ENCODE peak calls at places on chromosomes 4 and X, in five cellular contexts. V is GM12878, Y is HCT116, N is PC-3, K is mammary epithelial cell. E is an unnamed sample.

GRCh38 chr4:83686166-83686565 is 150.3 kb downstream of the GPAT3 start:
- DNase-seq in V (no peak), Y (no peak), K (peak; percentile 78), N (peak; percentile 84), E (no peak)

GRCh38 chrX:98203800-98204199 is 1320.1 kb downstream of the RPA4 start:
- DNase-seq in V (no peak), Y (no peak), N (peak; percentile 63), K (peak; percentile 1), E (peak; percentile 11)

GRCh38 chrX:69073721-69074120 is 91.5 kb downstream of the PJA1 start:
- DNase-seq in Y (no peak), V (no peak), N (no peak), K (no peak), E (no peak)

GRCh38 chr4:25065451-25065850 is 34.7 kb upstream of the LGI2 start:
- DNase-seq in Y (no peak), N (no peak), V (no peak), K (no peak), E (no peak)

GRCh38 chrX:51641421-51642021 is 22.8 kb upstream of the CENPVL3 start:
- DNase-seq in Y (peak; percentile 36), V (no peak), N (peak; percentile 68), K (peak; percentile 19), E (peak; percentile 64)

GRCh38 chrX:65883556-65883955 is 156.3 kb downstream of the VSIG4 start:
- DNase-seq in K (no peak), V (no peak), Y (no peak), N (no peak), E (no peak)

GRCh38 chr4:83731609-83732008 is 195.7 kb downstream of the GPAT3 start:
- DNase-seq in V (no peak), Y (peak; percentile 26), K (peak; percentile 40), N (peak; percentile 63), E (no peak)

GRCh38 chr4:20253799-20254409 is 2.2 kb downstream of the SLIT2 start:
- DNase-seq in K (no peak), Y (no peak), V (no peak), N (peak; percentile 27), E (peak; percentile 46)

GRCh38 chr4:113634081-113634969 is 127.2 kb downstream of the CAMK2D start:
- DNase-seq in V (no peak), Y (no peak), K (no peak), N (peak; percentile 50), E (no peak)

GRCh38 chr4:186775867-186776266 is 52.2 kb upstream of the FAT1 start:
- DNase-seq in N (no peak), V (no peak), Y (no peak), K (no peak), E (no peak)

GRCh38 chr4:95867919-95868318 is 28.0 kb downstream of the PDHA2 start:
- DNase-seq in Y (peak; percentile 28), V (no peak), N (peak; percentile 26), K (no peak), E (peak; percentile 11)

GRCh38 chr4:184653650-184654049 is 4.1 kb downstream of the PRIMPOL start:
- DNase-seq in N (peak; percentile 23), K (no peak), V (no peak), Y (no peak), E (peak; percentile 52)

GRCh38 chr4:174324725-174325124 is 41.0 kb downstream of the CEP44 start:
- DNase-seq in N (peak; percentile 14), Y (no peak), K (peak; percentile 69), V (no peak), E (peak; percentile 61)

GRCh38 chr4:3712112-3712805 is 53.9 kb upstream of the ADRA2C start:
- DNase-seq in Y (no peak), V (no peak), N (no peak), K (no peak), E (no peak)

GRCh38 chrX:23079347-23079746 is 79.6 kb downstream of the DDX53 start:
- DNase-seq in N (no peak), V (no peak), Y (no peak), K (no peak), E (no peak)

GRCh38 chrX:153380691-153381090 is 20.5 kb downstream of the PNMA6E start:
- DNase-seq in N (no peak), V (no peak), Y (no peak), K (no peak), E (no peak)

GRCh38 chrX:2609431-2610238 is 81.5 kb upstream of the CD99 start:
- DNase-seq in V (no peak), K (peak; percentile 34), N (peak; percentile 16), Y (no peak), E (peak; percentile 28)

GRCh38 chr4:145069361-145069760 is 28.6 kb downstream of the ANAPC10 start:
- DNase-seq in Y (peak; percentile 32), N (peak; percentile 71), K (peak; percentile 39), V (no peak), E (peak; percentile 80)

GRCh38 chr4:13601848-13602247 is 25.7 kb downstream of the BOD1L1 start:
- DNase-seq in Y (no peak), N (no peak), K (no peak), V (no peak), E (no peak)
- H3K36me3 ChIP-seq in Y (peaks cover 23% of the 10 kb centered on the region), N (peaks cover 32% of the 10 kb centered on the region), K (peaks cover 30% of the 10 kb centered on the region), V (peaks cover 51% of the 10 kb centered on the region), E (peaks cover 11% of the 10 kb centered on the region)

GRCh38 chr4:1463088-1463926 is 57.1 kb upstream of the NKX1-1 start:
- DNase-seq in K (no peak), N (no peak), Y (no peak), V (no peak), E (peak; percentile 7)
- TF ChIP-seq EZH2 in K (no peak), N (no peak), Y (no peak), V (no peak), E (no peak)

DNA sequence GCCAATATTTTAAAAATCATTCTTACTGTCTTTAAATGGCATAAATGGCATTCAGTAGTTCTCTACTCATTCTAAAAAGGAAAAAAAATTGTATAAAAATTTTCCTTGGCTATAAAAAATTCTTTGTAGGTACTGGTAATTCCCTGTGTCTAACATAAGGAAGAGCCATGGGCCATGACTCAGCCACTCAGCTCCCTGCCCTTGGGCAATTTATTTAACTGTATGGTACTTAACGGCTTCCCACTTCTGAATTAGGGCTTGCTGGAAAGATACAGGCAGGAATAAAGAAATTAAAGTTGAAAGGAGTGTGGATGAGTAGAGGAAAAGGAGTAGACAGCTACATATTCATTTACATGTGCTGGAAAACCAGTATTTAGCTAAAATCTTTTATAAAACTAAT is 30.6 kb downstream of the ABHD18 start:
- DNase-seq in Y (no peak), V (no peak), K (peak; percentile 71), N (peak; percentile 62), E (peak; percentile 49)
- H3K36me3 ChIP-seq in Y (no peaks in the 10 kb centered on the region), V (peaks cover 8% of the 10 kb centered on the region), K (no peaks in the 10 kb centered on the region), N (no peaks in the 10 kb centered on the region), E (no peaks in the 10 kb centered on the region)

DNA sequence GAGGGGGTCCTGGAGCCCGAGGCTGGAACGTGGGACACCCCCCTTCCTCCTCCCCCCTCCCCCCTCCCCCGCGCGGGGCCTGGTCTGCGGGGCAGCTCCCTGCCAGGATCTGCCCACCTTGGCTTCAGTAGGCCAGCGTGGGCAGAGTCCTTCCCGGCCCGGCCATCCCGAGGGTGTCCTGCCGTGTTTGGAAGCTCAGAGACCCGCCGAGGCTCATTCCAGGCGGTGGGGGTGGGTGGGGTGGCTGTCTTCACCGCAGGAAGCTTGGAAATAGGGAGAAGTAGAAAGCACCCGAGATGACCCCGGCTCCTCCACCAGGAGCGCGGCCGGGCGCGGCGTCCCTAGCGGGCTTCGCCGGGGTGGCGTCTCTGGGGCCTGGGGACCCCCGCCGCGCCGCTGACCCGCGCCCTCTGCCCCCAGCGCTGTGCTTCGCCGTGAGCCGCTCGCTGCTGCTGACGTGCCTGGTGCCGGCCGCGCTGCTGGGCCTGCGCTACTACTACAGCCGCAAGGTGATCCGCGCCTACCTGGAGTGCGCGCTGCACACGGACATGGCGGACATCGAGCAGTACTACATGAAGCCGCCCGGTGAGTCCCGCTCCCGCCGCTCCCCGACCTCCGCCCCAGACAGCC is 1.6 kb downstream of the NAT8L start:
- DNase-seq in N (no peak), K (no peak), Y (no peak), V (no peak), E (no peak)
- TF ChIP-seq EZH2 in N (no peak), K (no peak), Y (no peak), V (no peak), E (peak; percentile 72)

GRCh38 chr4:881709-882108 is 50.4 kb downstream of the GAK start:
- DNase-seq in K (no peak), N (no peak), Y (no peak), V (no peak), E (no peak)

GRCh38 chr4:878796-879729 is 53.1 kb downstream of the GAK start:
- DNase-seq in N (no peak), K (no peak), Y (no peak), V (no peak), E (no peak)

GRCh38 chr4:877502-877901 is 51.6 kb upstream of the CPLX1 start:
- DNase-seq in N (no peak), K (no peak), Y (no peak), V (no peak), E (no peak)

GRCh38 chr4:880684-881405 is 51.3 kb downstream of the GAK start:
- DNase-seq in K (no peak), N (no peak), V (no peak), Y (no peak), E (no peak)

GRCh38 chr4:879730-880079 is 52.4 kb downstream of the GAK start:
- DNase-seq in N (no peak), V (peak; percentile 35), Y (no peak), K (no peak), E (no peak)
- H3K36me3 ChIP-seq in N (no peaks in the 10 kb centered on the region), V (peaks cover 12% of the 10 kb centered on the region), Y (peaks cover 9% of the 10 kb centered on the region), K (peaks cover 12% of the 10 kb centered on the region), E (peaks cover 35% of the 10 kb centered on the region)

GRCh38 chrX:1555370-1555769 is 18.4 kb upstream of the P2RY8 start:
- DNase-seq in Y (no peak), V (no peak), N (no peak), K (no peak), E (no peak)
- TF ChIP-seq EZH2 in Y (no peak), V (no peak), N (no peak), K (no peak), E (no peak)

GRCh38 chr4:153364061-153364460 is 19.6 kb downstream of the MND1 start:
- DNase-seq in V (no peak), Y (no peak), N (no peak), K (no peak), E (peak; percentile 47)
- H3K36me3 ChIP-seq in V (peaks cover 7% of the 10 kb centered on the region), Y (peaks cover 4% of the 10 kb centered on the region), N (no peaks in the 10 kb centered on the region), K (peaks cover 7% of the 10 kb centered on the region), E (no peaks in the 10 kb centered on the region)

GRCh38 chr4:72440404-72440803 is 128.6 kb downstream of the ADAMTS3 start:
- DNase-seq in Y (no peak), V (no peak), K (no peak), N (no peak), E (no peak)
- TF ChIP-seq EZH2 in Y (no peak), V (no peak), K (no peak), N (no peak), E (no peak)